ENCODE peak calls at places on chromosomes 1 and 21, in eight cellular contexts. M is A549; R is lower lobe of right lung; B is CD4-positive, CD25-positive, alpha-beta regulatory T cell; Y is cardiac muscle cell; Z is upper lobe of right lung; N is CD8-positive, alpha-beta memory T cell; J is CD8-positive, alpha-beta T cell. F is an unnamed sample. For H3K9me3, the result is how much of the 10 kb centered on the place peaks cover.

GRCh38 chr1:154999651-155000474 is 2.7 kb upstream of the ZBTB7B start:
- DNase-seq in M (peak), R (no peak), B (peak), Y (no peak), Z (peak), N (no peak), J (no peak), F (peak)

GRCh38 chr21:26351661-26352060 is 181.1 kb upstream of the APP start:
- DNase-seq in M (no peak), R (no peak), B (no peak), Y (no peak), Z (no peak), N (no peak), J (no peak), F (no peak)

GRCh38 chr1:39531526-39531925 is 40.1 kb downstream of the BMP8A start:
- DNase-seq in M (no peak), R (no peak), B (no peak), Y (no peak), Z (no peak), N (no peak), J (no peak), F (no peak)

GRCh38 chr1:226452981-226453380 is 45.1 kb upstream of the PARP1 start:
- DNase-seq in M (no peak), R (no peak), B (no peak), Y (no peak), Z (no peak), N (no peak), J (no peak), F (no peak)

GRCh38 chr1:39653546-39654031 is 14.1 kb upstream of the HEYL start:
- DNase-seq in M (peak), R (peak), B (peak), Y (peak), Z (peak), N (peak), J (peak), F (peak)

GRCh38 chr1:15328785-15329480 is 80.8 kb upstream of the EFHD2 start:
- DNase-seq in M (no peak), R (peak), B (no peak), Y (peak), Z (no peak), N (no peak), J (no peak), F (peak)

GRCh38 chr1:43786975-43787374 is 79.6 kb downstream of the ST3GAL3 start:
- DNase-seq in M (no peak), R (no peak), B (no peak), Y (peak), Z (no peak), N (no peak), J (no peak), F (peak)

GRCh38 chr1:245464290-245464689 is 309.5 kb downstream of the KIF26B start:
- DNase-seq in M (no peak), R (no peak), B (no peak), Y (no peak), Z (no peak), N (no peak), J (no peak), F (no peak)

GRCh38 chr1:207853372-207853757 is 57.6 kb downstream of the CD34 start:
- DNase-seq in M (no peak), R (no peak), B (no peak), Y (peak), Z (no peak), N (no peak), J (no peak), F (peak)

GRCh38 chr1:36411674-36412648 is 14.3 kb upstream of the LSM10 start:
- DNase-seq in M (peak), R (no peak), B (peak), Y (peak), Z (no peak), N (peak), J (no peak), F (peak)

GRCh38 chr1:95002657-95003432 is 69.9 kb downstream of the ALG14 start:
- DNase-seq in M (no peak), R (no peak), B (no peak), Y (peak), Z (no peak), N (no peak), J (no peak), F (peak)

GRCh38 chr1:201004732-201005131 is 18.8 kb downstream of the KIF21B start:
- DNase-seq in M (no peak), R (no peak), B (no peak), Y (no peak), Z (no peak), N (no peak), J (no peak), F (no peak)

GRCh38 chr1:67626495-67627235 is 58.3 kb upstream of the GADD45A start:
- DNase-seq in M (peak), R (no peak), B (no peak), Y (peak), Z (no peak), N (no peak), J (no peak), F (peak)

GRCh38 chr1:155379180-155379876 is 58.6 kb downstream of the RUSC1 start:
- DNase-seq in M (peak), R (no peak), B (no peak), Y (peak), Z (no peak), N (peak), J (no peak), F (peak)

GRCh38 chr1:231970684-231971083 is 344.1 kb downstream of the DISC1 start:
- DNase-seq in M (no peak), R (no peak), B (no peak), Y (no peak), Z (no peak), N (no peak), J (no peak), F (no peak)

GRCh38 chr21:41480086-41480690 is 27.8 kb downstream of the TMPRSS2 start:
- DNase-seq in M (no peak), R (no peak), B (no peak), Y (no peak), Z (peak), N (no peak), J (no peak), F (no peak)

GRCh38 chr1:51296379-51297357 is 33.7 kb downstream of the TTC39A start:
- DNase-seq in M (peak), R (peak), B (peak), Y (peak), Z (peak), N (peak), J (peak), F (peak)

GRCh38 chr1:15288173-15288926 is 41.3 kb downstream of the FHAD1 start:
- DNase-seq in M (peak), R (no peak), B (no peak), Y (no peak), Z (peak), N (no peak), J (no peak), F (peak)

GRCh38 chr1:206580438-206581113 is 31.7 kb downstream of the EIF2D start:
- DNase-seq in M (no peak), R (no peak), B (no peak), Y (no peak), Z (no peak), N (no peak), J (no peak), F (no peak)

GRCh38 chr1:1371741-1372711 is 3.0 kb downstream of the AURKAIP1 start:
- DNase-seq in M (peak), R (peak), B (peak), Y (peak), Z (peak), N (peak), J (peak), F (peak)

GRCh38 chr1:93608188-93609109 is 73.2 kb downstream of the BCAR3 start:
- DNase-seq in M (no peak), R (no peak), B (no peak), Y (peak), Z (no peak), N (no peak), J (no peak), F (peak)

GRCh38 chr1:235423214-235423652 is 56.0 kb downstream of the TBCE start:
- DNase-seq in M (no peak), R (no peak), B (no peak), Y (no peak), Z (no peak), N (peak), J (no peak), F (peak)

GRCh38 chr1:64282353-64282752 is 78.9 kb downstream of the UBE2U start:
- DNase-seq in M (no peak), R (peak), B (no peak), Y (no peak), Z (no peak), N (no peak), J (no peak), F (peak)

GRCh38 chr21:28337319-28337718 is 655.4 kb downstream of the LTN1 start:
- DNase-seq in M (peak), R (no peak), B (no peak), Y (peak), Z (no peak), N (no peak), J (no peak), F (no peak)

GRCh38 chr1:76511226-76511625 is 356.1 kb upstream of the ST6GALNAC5 start:
- DNase-seq in M (no peak), R (no peak), B (no peak), Y (no peak), Z (no peak), N (no peak), J (no peak), F (no peak)

GRCh38 chr1:3890389-3891328 is 9.4 kb downstream of the C1orf174 start:
- DNase-seq in M (no peak), R (peak), B (no peak), Y (no peak), Z (no peak), N (no peak), J (no peak), F (no peak)

GRCh38 chr1:45172015-45172414 is 34.4 kb downstream of the ZSWIM5 start:
- DNase-seq in M (peak), R (no peak), B (no peak), Y (peak), Z (no peak), N (no peak), J (no peak), F (no peak)

GRCh38 chr1:107942829-107943228 is 22.2 kb downstream of the VAV3 start:
- DNase-seq in M (no peak), R (no peak), B (no peak), Y (no peak), Z (no peak), N (no peak), J (no peak), F (no peak)

GRCh38 chr1:66251521-66251920 is 282.4 kb upstream of the SGIP1 start:
- DNase-seq in M (no peak), R (no peak), B (no peak), Y (no peak), Z (no peak), N (no peak), J (no peak), F (peak)

GRCh38 chr1:149903836-149904491 is 4.6 kb downstream of the BOLA1 start:
- DNase-seq in M (no peak), R (no peak), B (no peak), Y (no peak), Z (no peak), N (no peak), J (no peak), F (no peak)

GRCh38 chr1:239814306-239814881 is 277.3 kb upstream of the FMN2 start:
- DNase-seq in M (peak), R (no peak), B (no peak), Y (peak), Z (no peak), N (no peak), J (no peak), F (peak)

GRCh38 chr1:6037338-6037762 is 8.3 kb upstream of the KCNAB2 start:
- DNase-seq in M (no peak), R (no peak), B (no peak), Y (peak), Z (no peak), N (peak), J (no peak), F (peak)

GRCh38 chr1:94927405-94928175 is 680 bp upstream of the CNN3 start:
- DNase-seq in M (peak), R (peak), B (no peak), Y (peak), Z (no peak), N (no peak), J (no peak), F (peak)

GRCh38 chr1:2559509-2560298 is 3.5 kb downstream of the TNFRSF14 start:
- DNase-seq in M (no peak), R (peak), B (no peak), Y (no peak), Z (no peak), N (no peak), J (no peak), F (no peak)

DNA sequence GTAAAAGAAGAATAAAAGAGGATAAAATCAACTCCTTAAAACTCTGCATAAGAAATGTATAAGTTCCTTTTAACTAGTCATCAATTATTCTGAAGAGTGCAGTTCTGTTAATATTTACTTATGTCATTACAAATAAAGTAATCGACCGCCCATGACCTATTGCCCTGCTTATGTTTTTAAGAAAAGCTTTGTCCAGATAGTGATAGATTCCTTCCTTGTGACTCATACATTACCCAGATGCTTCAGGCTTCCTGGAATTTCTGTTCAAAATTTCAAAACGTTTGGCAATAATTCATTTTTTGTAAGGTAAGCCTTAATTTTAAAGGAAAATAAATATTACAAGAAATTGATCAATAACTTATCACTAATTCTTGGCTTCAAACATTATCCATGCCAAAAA is 918.2 kb upstream of the ADGRL2 start:
- DNase-seq in M (peak), R (no peak), B (no peak), Y (peak), Z (no peak), N (no peak), J (no peak), F (no peak)
- H3K9me3 ChIP-seq in M (under half), R (under half), B (under half), Y (under half), Z (under half), N (under half), J (under half), F (under half)

GRCh38 chr1:31627301-31627929 is 9.9 kb downstream of the HCRTR1 start:
- DNase-seq in M (no peak), R (peak), B (no peak), Y (peak), Z (peak), N (no peak), J (no peak), F (peak)
- H3K27ac ChIP-seq in M (no peak), R (peak), B (no peak), Y (peak), Z (peak), N (no peak), J (no peak), F (peak)

DNA sequence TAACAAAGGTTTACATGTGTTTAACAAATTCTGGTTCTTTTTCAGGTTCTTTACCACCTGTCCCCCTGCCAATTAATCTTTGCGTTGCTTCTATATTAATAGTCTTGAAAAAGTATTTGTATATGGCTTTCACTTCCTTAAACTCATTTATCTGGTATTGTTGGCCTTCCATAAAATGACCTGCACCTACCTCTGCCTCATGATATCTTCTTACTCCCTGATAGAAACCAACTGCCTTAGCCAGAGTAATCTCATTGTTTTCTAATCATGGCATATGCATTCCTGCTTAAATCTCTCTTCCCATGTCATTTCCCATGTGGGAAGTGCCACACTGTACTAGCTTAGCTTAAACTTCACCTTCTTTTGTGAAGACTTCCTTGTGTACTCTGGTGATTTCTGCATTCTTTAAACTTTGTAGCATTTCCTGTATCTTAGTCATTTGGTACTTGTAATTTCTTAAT is 8.7 kb downstream of the SMG7 start:
- DNase-seq in M (no peak), R (no peak), B (no peak), Y (peak), Z (no peak), N (no peak), J (no peak), F (no peak)
- H3K9me3 ChIP-seq in M (under half), R (under half), B (under half), Y (under half), Z (under half), N (under half), J (under half), F (under half)

GRCh38 chr1:27858949-27859576 is 13.3 kb upstream of the THEMIS2 start:
- DNase-seq in M (no peak), R (no peak), B (no peak), Y (no peak), Z (peak), N (no peak), J (no peak), F (no peak)
- H3K27ac ChIP-seq in M (no peak), R (peak), B (no peak), Y (no peak), Z (peak), N (no peak), J (no peak), F (no peak)

GRCh38 chr1:58815069-58815679 is 31.3 kb upstream of the JUN start:
- DNase-seq in M (peak), R (peak), B (peak), Y (peak), Z (peak), N (peak), J (peak), F (no peak)
- H3K9me3 ChIP-seq in M (under half), R (under half), B (under half), Y (under half), Z (under half), N (under half), J (under half), F (under half)

GRCh38 chr1:167819849-167820683 is 93.9 kb downstream of the ADCY10 start:
- DNase-seq in M (peak), R (peak), B (no peak), Y (peak), Z (peak), N (no peak), J (no peak), F (peak)
- H3K27ac ChIP-seq in M (peak), R (peak), B (no peak), Y (no peak), Z (peak), N (peak), J (no peak), F (peak)